ENCODE peak calls at places on chromosomes 7 and 10, in five cellular contexts. Z is HCT116, R is trophoblast cell, L is left lung, T is A673. Y is an unnamed sample. For H3K4me1, the result is how much of the 10 kb centered on the place peaks cover.

GRCh38 chr10:84375011-84375410 is 46.6 kb downstream of the CCSER2 start:
- DNase-seq in Z (peak), R (peak), L (no peak), T (peak), Y (peak)

GRCh38 chr7:90180649-90181048 is 26.4 kb downstream of the STEAP1 start:
- DNase-seq in Z (peak), R (no peak), L (no peak), T (no peak), Y (no peak)

GRCh38 chr7:156993925-156994235 is 16.6 kb downstream of the MNX1 start:
- DNase-seq in Z (no peak), R (no peak), L (no peak), T (no peak), Y (no peak)

GRCh38 chr10:130169136-130169888 is 33.1 kb downstream of the GLRX3 start:
- DNase-seq in Z (no peak), R (no peak), L (no peak), T (peak), Y (no peak)

GRCh38 chr7:101615446-101615845 is 13.7 kb downstream of the MYL10 start:
- DNase-seq in Z (no peak), R (no peak), L (no peak), T (no peak), Y (no peak)

GRCh38 chr7:139562972-139563565 is 39.6 kb downstream of the CLEC2L start:
- DNase-seq in Z (no peak), R (no peak), L (no peak), T (no peak), Y (no peak)

GRCh38 chr7:102106625-102107024 is 180.0 kb upstream of the SH2B2 start:
- DNase-seq in Z (no peak), R (no peak), L (no peak), T (no peak), Y (no peak)

GRCh38 chr10:58662314-58662713 is 149.6 kb downstream of the BICC1 start:
- DNase-seq in Z (no peak), R (peak), L (no peak), T (no peak), Y (no peak)

GRCh38 chr7:45985902-45986301 is 64.8 kb upstream of the IGFBP3 start:
- DNase-seq in Z (no peak), R (peak), L (no peak), T (no peak), Y (no peak)

GRCh38 chr7:12239821-12240220 is 28.7 kb downstream of the TMEM106B start:
- DNase-seq in Z (no peak), R (no peak), L (no peak), T (no peak), Y (no peak)

GRCh38 chr10:3852147-3852904 is 67.3 kb upstream of the KLF6 start:
- DNase-seq in Z (peak), R (peak), L (peak), T (peak), Y (peak)

GRCh38 chr10:17144032-17144431 is 14.4 kb upstream of the CUBN start:
- DNase-seq in Z (no peak), R (no peak), L (no peak), T (no peak), Y (no peak)

GRCh38 chr10:11403116-11403515 is 208.3 kb downstream of the USP6NL start:
- DNase-seq in Z (no peak), R (no peak), L (no peak), T (no peak), Y (no peak)

GRCh38 chr10:35152992-35153391 is 26.3 kb downstream of the CREM start:
- DNase-seq in Z (no peak), R (no peak), L (no peak), T (no peak), Y (no peak)

GRCh38 chr10:114513397-114513796 is 109.1 kb upstream of the AFAP1L2 start:
- DNase-seq in Z (no peak), R (no peak), L (no peak), T (no peak), Y (no peak)
- H3K4me1 ChIP-seq in Z (under half), R (under half), L (under half), T (under half), Y (under half)

GRCh38 chr10:80204193-80204714 is 1.1 kb downstream of the ANXA11 start:
- DNase-seq in Z (no peak), R (peak), L (peak), T (no peak), Y (no peak)
- H3K4me1 ChIP-seq in Z (half or more), R (under half), L (under half), T (under half), Y (half or more)

DNA sequence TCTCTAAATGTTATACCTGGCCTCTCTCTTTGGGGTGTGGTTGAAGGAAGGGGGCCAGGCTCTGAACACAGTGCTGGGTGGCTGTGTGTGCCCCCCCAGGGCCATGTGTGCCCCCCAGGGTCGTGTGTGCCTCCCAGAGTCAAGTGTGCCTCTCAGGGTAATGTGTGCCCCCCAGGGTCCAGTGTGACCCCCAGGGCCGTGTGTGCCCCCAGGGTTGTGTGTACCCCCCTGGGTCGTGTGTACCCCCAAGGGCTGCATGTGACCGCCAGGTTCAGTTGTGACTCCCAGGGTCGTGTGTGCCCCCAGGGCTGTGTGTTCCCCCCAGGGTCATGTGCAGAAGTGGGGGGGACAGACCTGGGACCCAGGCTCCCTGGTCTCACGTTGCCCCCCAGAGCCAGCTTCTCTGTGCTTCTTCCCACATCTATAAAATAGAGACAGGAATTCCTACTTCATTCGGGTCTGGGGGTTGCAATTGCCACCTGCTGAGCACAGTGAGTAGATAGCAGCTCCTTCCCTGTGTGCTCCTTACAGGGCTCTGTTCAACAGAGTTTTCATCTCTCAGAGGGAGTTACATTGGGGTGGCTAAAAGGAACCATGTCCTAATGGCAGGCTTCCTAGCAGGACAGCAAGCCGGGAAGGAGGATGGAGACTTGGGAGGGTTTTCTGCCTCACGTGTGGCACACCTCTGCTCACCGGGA is 40.7 kb upstream of the AQP1 start:
- DNase-seq in Z (no peak), R (no peak), L (no peak), T (no peak), Y (no peak)
- H3K4me1 ChIP-seq in Z (under half), R (under half), L (under half), T (under half), Y (under half)

DNA sequence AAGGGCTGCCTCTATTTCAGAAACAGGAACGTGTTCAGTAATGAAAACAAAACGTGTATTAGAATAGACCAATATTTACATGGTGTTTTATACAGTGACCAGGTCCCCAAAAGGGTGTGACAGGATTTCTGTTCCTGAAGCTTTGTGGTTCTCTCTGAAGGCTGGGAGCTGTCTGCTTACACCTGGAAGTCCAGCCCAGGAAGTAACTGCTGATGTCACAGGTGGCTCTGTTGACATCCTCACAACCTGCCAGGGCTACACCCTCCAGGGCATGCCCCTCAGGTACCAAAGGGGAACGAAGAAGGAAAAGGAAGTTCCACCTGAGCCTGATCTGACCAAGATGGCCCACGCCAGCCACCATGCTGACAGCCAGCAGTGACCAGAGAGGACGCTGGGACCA is 78.9 kb downstream of the COBL start:
- DNase-seq in Z (no peak), R (no peak), L (no peak), T (no peak), Y (no peak)
- H3K4me1 ChIP-seq in Z (under half), R (under half), L (under half), T (under half), Y (under half)

GRCh38 chr10:71266918-71267442 is 52.1 kb upstream of the SLC29A3 start:
- DNase-seq in Z (no peak), R (no peak), L (no peak), T (no peak), Y (no peak)

GRCh38 chr10:71268247-71268691 is 50.8 kb upstream of the SLC29A3 start:
- DNase-seq in Z (no peak), R (no peak), L (no peak), T (no peak), Y (no peak)

GRCh38 chr10:71266147-71266917 is 52.7 kb upstream of the SLC29A3 start:
- DNase-seq in Z (no peak), R (no peak), L (no peak), T (peak), Y (no peak)

GRCh38 chr10:71268751-71269150 is 50.3 kb upstream of the SLC29A3 start:
- DNase-seq in Z (no peak), R (no peak), L (no peak), T (no peak), Y (no peak)

DNA sequence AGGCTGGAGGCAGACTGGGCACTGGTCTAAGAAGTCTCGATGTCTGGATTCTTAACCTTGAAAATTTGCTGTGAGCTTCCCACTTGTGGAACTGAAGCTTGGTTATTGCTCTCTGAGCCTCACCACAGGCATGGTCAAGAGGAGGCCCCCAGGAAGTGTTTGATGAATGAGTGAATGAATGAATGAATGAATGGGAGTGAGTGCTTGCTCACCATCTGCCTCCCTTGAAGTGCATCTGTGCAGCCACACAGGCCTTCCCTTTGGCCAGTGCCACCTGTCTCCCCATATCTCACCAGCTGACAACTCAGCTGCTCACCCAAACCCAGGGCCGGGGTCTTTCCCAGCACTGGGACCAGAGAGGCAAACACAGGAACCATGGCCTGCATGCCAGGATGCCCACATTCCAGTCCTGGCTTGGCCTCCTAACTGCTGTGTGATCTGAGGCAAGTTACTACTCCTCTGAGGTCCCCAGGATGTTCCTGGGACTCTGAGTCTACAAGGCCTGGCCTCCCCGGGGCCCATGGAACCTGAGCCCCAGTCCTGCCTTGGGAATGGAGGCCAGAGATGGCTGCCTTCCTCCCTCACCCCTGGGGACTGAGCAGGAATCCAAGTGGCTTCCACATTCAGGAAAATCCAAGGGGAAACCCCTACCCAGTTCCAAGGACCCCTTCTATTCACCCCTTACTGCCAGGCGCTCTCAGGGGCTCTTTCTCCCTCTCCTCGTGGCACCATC is 51.4 kb upstream of the SLC29A3 start:
- DNase-seq in Z (no peak), R (no peak), L (no peak), T (no peak), Y (no peak)
- H3K4me1 ChIP-seq in Z (under half), R (under half), L (under half), T (half or more), Y (under half)

GRCh38 chr10:109963439-109963838 is 40.1 kb upstream of the XPNPEP1 start:
- DNase-seq in Z (no peak), R (no peak), L (no peak), T (peak), Y (no peak)
- H3K4me1 ChIP-seq in Z (under half), R (under half), L (under half), T (under half), Y (under half)

DNA sequence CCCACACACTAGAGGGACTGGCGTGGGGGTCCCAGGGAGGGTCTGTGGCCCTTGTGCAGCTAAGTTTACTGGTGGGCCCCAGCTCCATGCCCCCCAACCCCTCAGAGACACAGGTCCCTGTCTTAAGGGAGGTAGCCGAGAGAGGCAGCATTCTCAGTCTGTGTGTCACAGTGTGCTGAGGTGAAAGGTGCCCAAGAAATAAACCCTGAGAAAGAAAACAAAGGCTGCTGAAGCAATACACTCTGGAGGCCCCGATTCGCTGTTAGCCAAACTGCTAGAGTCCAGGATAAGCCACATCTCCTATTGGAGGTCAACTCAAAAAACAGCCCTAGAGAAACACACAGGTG is 28.6 kb upstream of the NDST2 start:
- DNase-seq in Z (no peak), R (no peak), L (no peak), T (no peak), Y (no peak)
- H3K4me1 ChIP-seq in Z (under half), R (under half), L (under half), T (under half), Y (under half)

DNA sequence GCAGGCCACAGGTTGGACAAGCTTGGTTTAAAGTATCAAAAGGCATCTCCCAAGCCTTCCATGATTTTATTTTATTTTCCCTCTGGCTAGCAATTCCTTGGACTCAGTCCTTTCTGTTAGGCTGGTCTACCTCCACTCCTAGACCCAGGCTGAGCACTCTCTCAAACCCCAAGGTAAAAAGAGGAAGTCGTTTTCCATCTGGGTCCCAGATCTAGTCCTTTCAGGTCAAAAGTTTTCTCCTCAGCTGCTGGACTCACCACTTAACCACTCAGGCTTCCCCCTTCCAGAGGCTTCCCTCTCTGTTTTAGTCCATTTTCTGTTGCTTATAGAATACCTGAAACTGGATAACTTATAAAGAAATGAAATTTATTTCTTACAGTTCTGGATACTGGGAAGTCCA is 252.3 kb upstream of the MKLN1 start:
- DNase-seq in Z (no peak), R (no peak), L (no peak), T (no peak), Y (no peak)
- H3K4me1 ChIP-seq in Z (under half), R (under half), L (under half), T (under half), Y (under half)

GRCh38 chr10:113496124-113496523 is 56.7 kb upstream of the HABP2 start:
- DNase-seq in Z (no peak), R (no peak), L (no peak), T (no peak), Y (no peak)

GRCh38 chr10:113493943-113494342 is 58.9 kb upstream of the HABP2 start:
- DNase-seq in Z (no peak), R (no peak), L (no peak), T (no peak), Y (no peak)

GRCh38 chr10:113494736-113495135 is 58.1 kb upstream of the HABP2 start:
- DNase-seq in Z (no peak), R (no peak), L (no peak), T (no peak), Y (no peak)

GRCh38 chr10:113499066-113499465 is 53.8 kb upstream of the HABP2 start:
- DNase-seq in Z (no peak), R (no peak), L (peak), T (no peak), Y (no peak)

DNA sequence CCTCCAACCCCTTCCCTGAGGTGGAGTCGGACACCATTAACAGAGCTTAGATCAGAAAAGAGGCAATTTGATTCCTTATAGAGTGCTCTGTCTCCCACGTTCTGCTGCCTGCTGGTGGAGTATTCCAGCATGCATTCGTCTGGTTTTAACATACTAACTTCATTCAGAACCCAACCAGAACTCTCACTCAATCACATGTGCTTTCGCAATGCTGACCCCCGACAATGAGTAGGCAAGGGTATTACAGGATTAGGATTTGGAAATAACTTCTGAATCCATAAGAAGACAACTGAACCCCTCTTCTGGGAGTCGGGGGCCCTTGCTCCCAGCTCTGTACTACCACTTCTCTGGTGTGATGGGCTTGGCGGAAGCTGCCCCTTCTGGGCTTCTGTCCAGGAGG is 55.6 kb upstream of the HABP2 start:
- DNase-seq in Z (no peak), R (no peak), L (no peak), T (no peak), Y (no peak)
- H3K4me1 ChIP-seq in Z (under half), R (under half), L (under half), T (under half), Y (under half)